ENCODE peak calls at places on chromosomes 11 and 22, in four cellular contexts. L is PC-3, K is H1, J is tibial nerve. W is an unnamed sample.

GRCh38 chr11:59212222-59212621 is 505 bp downstream of the MPEG1 start:
- DNase-seq in K (no peak), J (no peak), L (no peak), W (no peak)

GRCh38 chr11:89381094-89381493 is 110.1 kb downstream of the NOX4 start:
- DNase-seq in K (no peak), J (no peak), L (peak; percentile 80), W (peak; percentile 98)

GRCh38 chr11:69385832-69386415 is 92.0 kb downstream of the MYEOV start:
- DNase-seq in K (no peak), J (no peak), L (no peak), W (no peak)

GRCh38 chr11:57567210-57567511 is 311 bp downstream of the UBE2L6 start:
- DNase-seq in K (no peak), L (peak; percentile 6), J (peak; percentile 9), W (peak; percentile 25)

GRCh38 chr11:17753641-17754040 is 19.1 kb downstream of the KCNC1 start:
- DNase-seq in J (no peak), K (no peak), L (no peak), W (no peak)

GRCh38 chr11:76614471-76615183 is 55.9 kb downstream of the LRRC32 start:
- DNase-seq in L (no peak), K (no peak), J (no peak), W (no peak)

GRCh38 chr11:57974830-57975229 is 48.9 kb upstream of the OR9Q1 start:
- DNase-seq in J (no peak), K (no peak), L (no peak), W (no peak)

GRCh38 chr22:29831186-29831921 is 6.7 kb downstream of the ASCC2 start:
- DNase-seq in L (no peak), K (no peak), J (no peak), W (no peak)

GRCh38 chr11:65132988-65133700 is 1.2 kb downstream of the SYVN1 start:
- DNase-seq in L (peak; percentile 73), J (no peak), K (no peak), W (peak; percentile 35)

GRCh38 chr11:122785156-122785605 is 53.1 kb upstream of the CRTAM start:
- DNase-seq in K (no peak), J (peak; percentile 29), L (no peak), W (no peak)

GRCh38 chr11:1356007-1356435 is 33.7 kb upstream of the BRSK2 start:
- DNase-seq in L (no peak), J (no peak), K (no peak), W (peak; percentile 2)

GRCh38 chr11:33630936-33631748 is 69.5 kb downstream of the C11orf91 start:
- DNase-seq in J (no peak), K (no peak), L (peak; percentile 43), W (no peak)

GRCh38 chr11:33801821-33802413 is 27.6 kb upstream of the FBXO3 start:
- DNase-seq in J (no peak), K (no peak), L (peak; percentile 16), W (peak; percentile 11)

GRCh38 chr11:114192841-114193389 is 103.3 kb upstream of the NNMT start:
- DNase-seq in K (no peak), L (no peak), J (no peak), W (peak; percentile 93)

GRCh38 chr11:69240332-69241074 is 53.5 kb upstream of the MYEOV start:
- DNase-seq in K (no peak), J (no peak), L (peak; percentile 56), W (peak; percentile 44)

GRCh38 chr22:23398701-23399366 is 181.3 kb downstream of the IGLL1 start:
- DNase-seq in L (no peak), K (no peak), J (no peak), W (no peak)

GRCh38 chr11:70098936-70099335 is 20.8 kb downstream of the ANO1 start:
- DNase-seq in L (no peak), K (no peak), J (no peak), W (no peak)

GRCh38 chr11:17765381-17766359 is 31.1 kb downstream of the KCNC1 start:
- DNase-seq in K (no peak), L (no peak), J (no peak), W (peak; percentile 10)

GRCh38 chr11:40186401-40187091 is 1272.9 kb downstream of the LRRC4C start:
- DNase-seq in L (no peak), K (no peak), J (no peak), W (no peak)

GRCh38 chr11:36492724-36493304 is 17.3 kb downstream of the TRAF6 start:
- DNase-seq in K (no peak), J (peak; percentile 35), L (peak; percentile 66), W (peak; percentile 80)

GRCh38 chr11:114183041-114183511 is 113.1 kb upstream of the NNMT start:
- DNase-seq in K (no peak), J (no peak), L (no peak), W (no peak)

GRCh38 chr11:18754308-18754707 is 28.3 kb upstream of the IGSF22 start:
- DNase-seq in J (no peak), L (no peak), K (no peak), W (peak; percentile 34)

GRCh38 chr11:12280838-12281565 is 96.4 kb upstream of the PARVA start:
- DNase-seq in L (no peak), K (no peak), J (no peak), W (no peak)

DNA sequence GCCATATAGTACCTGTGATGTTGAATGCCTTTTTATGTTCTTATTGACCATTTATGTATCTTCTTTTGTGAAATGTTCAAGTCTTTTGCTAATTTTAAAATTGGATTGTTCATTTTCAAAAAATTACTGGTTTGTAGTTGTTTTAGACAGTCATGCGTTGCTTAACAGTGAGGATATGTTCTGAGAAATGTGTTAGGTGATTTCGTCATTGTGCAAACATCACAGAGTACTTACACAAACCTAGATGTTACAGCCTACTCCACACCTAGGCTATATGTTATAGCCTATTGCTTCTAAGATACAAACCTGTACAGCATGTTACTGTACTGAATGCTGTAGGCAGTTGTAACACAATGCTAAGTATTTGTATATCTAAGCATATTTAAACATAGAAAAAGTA is 32.5 kb downstream of the PDE3B start:
- DNase-seq in J (no peak), L (no peak), K (no peak), W (no peak)
- H3K4me3 ChIP-seq in J (no peak overlapping the region), L (no peak overlapping the region), K (no peak overlapping the region), W (no peak overlapping the region)

DNA sequence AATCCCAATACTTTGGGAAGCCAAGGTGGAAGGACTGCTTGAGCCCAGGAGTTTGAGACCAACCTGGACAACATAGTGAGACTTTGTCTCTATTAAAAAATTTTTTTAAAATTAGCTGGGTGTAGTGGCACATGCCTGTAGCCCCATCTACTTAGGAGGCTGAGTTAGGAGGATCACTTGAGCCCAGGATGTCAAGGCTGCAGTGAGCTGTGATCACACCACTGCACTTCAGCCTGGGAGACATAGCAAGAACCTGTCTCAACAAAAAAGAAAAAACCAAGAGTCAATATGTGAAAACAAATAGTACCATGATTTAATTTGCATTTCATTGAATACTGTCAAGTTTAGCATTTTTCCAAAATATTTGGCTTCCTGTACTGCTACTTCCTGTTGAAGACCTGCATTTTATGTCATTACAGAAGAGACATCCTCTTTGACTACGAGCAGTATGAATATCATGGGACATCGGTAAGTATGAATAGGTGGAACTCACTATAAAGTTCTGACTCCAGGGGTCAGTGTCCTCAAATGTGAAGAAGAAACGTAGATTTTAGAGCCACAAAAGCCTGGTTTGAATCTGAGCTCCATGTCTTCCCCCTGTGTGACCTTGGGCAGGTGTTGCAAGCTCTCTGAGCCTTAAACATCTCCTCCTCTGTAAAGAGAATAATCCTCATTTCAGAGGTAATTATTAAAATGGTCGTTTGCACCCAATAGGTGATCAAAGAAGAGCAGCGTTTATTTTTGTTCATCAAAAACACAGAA is 16.0 kb downstream of the CDC45 start:
- DNase-seq in K (no peak), J (no peak), L (peak; percentile 22), W (peak; percentile 82)
- TF ChIP-seq CTCF in K (no peak), J (no peak), L (peak; percentile 45), W (peak; percentile 54)

DNA sequence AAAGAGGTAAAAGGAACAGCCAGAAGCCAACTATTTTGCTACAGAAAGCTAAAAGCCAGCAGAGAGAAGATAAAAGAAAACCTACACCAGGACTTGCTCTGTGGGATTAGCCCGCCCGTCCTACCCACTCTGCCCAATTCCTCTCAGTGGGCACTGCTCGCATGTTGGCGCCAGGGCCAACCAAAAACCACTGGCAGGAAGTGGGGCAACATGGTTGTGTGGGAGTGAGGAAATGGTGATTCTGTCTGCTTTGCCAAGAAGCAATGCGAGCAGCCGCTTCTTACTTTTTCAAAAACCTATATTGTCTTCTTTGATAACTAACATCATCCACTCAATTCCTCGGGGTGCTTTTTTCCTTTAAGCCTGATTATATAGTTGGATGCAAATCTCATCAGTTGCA is 14.2 kb upstream of the APOA1 start:
- DNase-seq in K (no peak), J (no peak), L (no peak), W (no peak)
- H3K4me3 ChIP-seq in K (no peak overlapping the region), J (no peak overlapping the region), L (no peak overlapping the region), W (no peak overlapping the region)

DNA sequence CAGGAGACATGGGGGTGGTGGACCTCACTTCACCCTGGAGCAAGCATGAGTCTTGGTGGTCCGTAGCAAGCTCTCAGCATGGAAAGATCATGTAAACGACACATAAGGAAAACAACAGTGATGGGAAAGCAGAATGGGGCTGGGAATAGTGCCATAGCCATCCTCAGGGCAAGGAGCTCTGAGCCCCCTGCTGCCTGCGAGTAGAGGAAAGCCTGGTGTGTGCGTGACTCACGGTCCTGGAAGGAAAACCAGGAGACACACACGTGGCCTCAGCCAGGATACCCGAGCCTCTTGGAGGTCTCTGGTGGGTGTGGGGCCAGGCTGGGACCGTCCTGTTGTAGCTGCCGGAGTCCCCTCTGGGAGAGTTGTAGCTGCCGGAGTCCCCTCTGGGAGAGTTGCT is 12.4 kb downstream of the SHANK3 start:
- DNase-seq in J (no peak), L (no peak), K (no peak), W (peak; percentile 67)
- TF ChIP-seq CTCF in J (no peak), L (no peak), K (no peak), W (peak; percentile 29)

GRCh38 chr22:46547179-46547882 is 9.9 kb upstream of the CELSR1 start:
- DNase-seq in K (no peak), L (no peak), J (no peak), W (peak; percentile 71)
- H3K4me3 ChIP-seq in K (no peak overlapping the region), L (no peak overlapping the region), J (no peak overlapping the region), W (no peak overlapping the region)

GRCh38 chr22:19799322-19800190 is 39.0 kb downstream of the TBX1 start:
- DNase-seq in L (no peak), J (peak; percentile 80), K (no peak), W (peak; percentile 83)
- TF ChIP-seq CTCF in L (no peak), J (no peak), K (no peak), W (peak; percentile 32)

DNA sequence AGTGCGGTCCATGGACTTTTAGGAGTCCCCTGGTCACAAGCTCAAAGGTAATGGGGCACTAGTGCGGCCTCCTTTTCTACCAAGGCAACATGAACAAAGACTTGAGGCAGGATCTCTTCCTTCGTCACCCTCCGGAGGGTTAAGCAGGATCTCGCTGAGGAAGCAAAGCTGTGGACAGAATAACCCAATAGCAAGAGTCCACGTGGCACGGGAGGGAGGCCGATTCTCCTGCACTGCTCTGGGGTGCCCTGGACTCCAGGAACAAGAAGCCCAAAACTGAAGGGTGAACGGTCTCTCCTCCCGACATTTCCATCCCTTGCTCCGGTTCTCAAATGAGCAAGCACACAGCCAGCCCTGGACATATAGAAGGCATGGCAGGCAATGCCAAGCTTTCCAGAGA is 20.7 kb downstream of the MYH9 start:
- DNase-seq in L (no peak), J (no peak), K (no peak), W (no peak)
- H3K4me3 ChIP-seq in L (no peak overlapping the region), J (peak overlapping the region; percentile 0), K (no peak overlapping the region), W (no peak overlapping the region)